ENCODE peak calls at places on chromosome 5, in four cellular contexts. One of them, this sample, is unnamed.

GRCh38 chr5:73606206-73606753 is 19.7 kb upstream of the ARHGEF28 start:
- DNase-seq in H9: no peak
- DNase-seq in IMR-90: no peak
- DNase-seq in H1: no peak
- DNase-seq in this sample: no peak

GRCh38 chr5:1392801-1393565 is 48.1 kb upstream of the CLPTM1L start:
- DNase-seq in H9: no peak
- DNase-seq in IMR-90: no peak
- DNase-seq in H1: no peak
- DNase-seq in this sample: no peak

GRCh38 chr5:173001229-173001841 is 17.8 kb downstream of the ATP6V0E1 start:
- DNase-seq in H9: no peak
- DNase-seq in IMR-90: no peak
- DNase-seq in H1: no peak
- DNase-seq in this sample: no peak

GRCh38 chr5:168047043-168047668 is 244.3 kb upstream of the WWC1 start:
- DNase-seq in H9: peak
- DNase-seq in IMR-90: peak
- DNase-seq in H1: peak
- DNase-seq in this sample: peak

GRCh38 chr5:161278739-161279660 is 267.5 kb downstream of the GABRB2 start:
- DNase-seq in H9: no peak
- DNase-seq in IMR-90: no peak
- DNase-seq in H1: no peak
- DNase-seq in this sample: no peak

GRCh38 chr5:10540036-10540544 is 23.8 kb upstream of the ANKRD33B start:
- DNase-seq in H9: no peak
- DNase-seq in IMR-90: no peak
- DNase-seq in H1: no peak
- DNase-seq in this sample: no peak

GRCh38 chr5:159550951-159551350 is 220.7 kb upstream of the IL12B start:
- DNase-seq in H9: no peak
- DNase-seq in IMR-90: no peak
- DNase-seq in H1: no peak
- DNase-seq in this sample: peak

GRCh38 chr5:124922255-124922975 is 176.0 kb upstream of the ZNF608 start:
- DNase-seq in H9: no peak
- DNase-seq in IMR-90: no peak
- DNase-seq in H1: no peak
- DNase-seq in this sample: peak

GRCh38 chr5:9265391-9266287 is 280.2 kb downstream of the SEMA5A start:
- DNase-seq in H9: peak
- DNase-seq in IMR-90: peak
- DNase-seq in H1: peak
- DNase-seq in this sample: peak

GRCh38 chr5:10760033-10760975 is 730 bp downstream of the DAP start:
- DNase-seq in H9: no peak
- DNase-seq in IMR-90: peak
- DNase-seq in H1: no peak
- DNase-seq in this sample: peak

GRCh38 chr5:154194348-154195329 is 4.1 kb downstream of the GALNT10 start:
- DNase-seq in H9: peak
- DNase-seq in IMR-90: peak
- DNase-seq in H1: no peak
- DNase-seq in this sample: peak

GRCh38 chr5:159866093-159866492 is 50.2 kb upstream of the ADRA1B start:
- DNase-seq in H9: no peak
- DNase-seq in IMR-90: no peak
- DNase-seq in H1: no peak
- DNase-seq in this sample: no peak

GRCh38 chr5:102778478-102778877 is 23.4 kb downstream of the PAM start:
- DNase-seq in H9: no peak
- DNase-seq in IMR-90: peak
- DNase-seq in H1: no peak
- DNase-seq in this sample: no peak

GRCh38 chr5:57171818-57172465 is 1.9 kb upstream of the GPBP1 start:
- DNase-seq in H9: no peak
- DNase-seq in IMR-90: peak
- DNase-seq in H1: no peak
- DNase-seq in this sample: no peak

GRCh38 chr5:1464511-1464910 is 19.3 kb upstream of the SLC6A3 start:
- DNase-seq in H9: no peak
- DNase-seq in IMR-90: no peak
- DNase-seq in H1: no peak
- DNase-seq in this sample: no peak

GRCh38 chr5:136159457-136159856 is 26.8 kb downstream of the SMAD5 start:
- DNase-seq in H9: no peak
- DNase-seq in IMR-90: peak
- DNase-seq in H1: no peak
- DNase-seq in this sample: peak

GRCh38 chr5:15850939-15851341 is 328.7 kb downstream of the MARCHF11 start:
- DNase-seq in H9: no peak
- DNase-seq in IMR-90: no peak
- DNase-seq in H1: no peak
- DNase-seq in this sample: no peak

GRCh38 chr5:179549973-179550510 is 312 bp upstream of the RUFY1 start:
- DNase-seq in H9: no peak
- DNase-seq in IMR-90: no peak
- DNase-seq in H1: no peak
- DNase-seq in this sample: no peak

GRCh38 chr5:104361932-104362331 is 799.3 kb upstream of the NUDT12 start:
- DNase-seq in H9: no peak
- DNase-seq in IMR-90: no peak
- DNase-seq in H1: no peak
- DNase-seq in this sample: no peak

GRCh38 chr5:65721050-65721774 is 697 bp downstream of the SGTB start:
- DNase-seq in H9: peak
- DNase-seq in IMR-90: peak
- DNase-seq in H1: no peak
- DNase-seq in this sample: peak

GRCh38 chr5:35987776-35988175 is 3.4 kb downstream of the UGT3A1 start:
- DNase-seq in H9: no peak
- DNase-seq in IMR-90: no peak
- DNase-seq in H1: no peak
- DNase-seq in this sample: no peak
- H4K5ac ChIP-seq in H9: no peak
- H4K5ac ChIP-seq in IMR-90: no peak
- H4K5ac ChIP-seq in H1: no peak
- H4K5ac ChIP-seq in this sample: no peak

DNA sequence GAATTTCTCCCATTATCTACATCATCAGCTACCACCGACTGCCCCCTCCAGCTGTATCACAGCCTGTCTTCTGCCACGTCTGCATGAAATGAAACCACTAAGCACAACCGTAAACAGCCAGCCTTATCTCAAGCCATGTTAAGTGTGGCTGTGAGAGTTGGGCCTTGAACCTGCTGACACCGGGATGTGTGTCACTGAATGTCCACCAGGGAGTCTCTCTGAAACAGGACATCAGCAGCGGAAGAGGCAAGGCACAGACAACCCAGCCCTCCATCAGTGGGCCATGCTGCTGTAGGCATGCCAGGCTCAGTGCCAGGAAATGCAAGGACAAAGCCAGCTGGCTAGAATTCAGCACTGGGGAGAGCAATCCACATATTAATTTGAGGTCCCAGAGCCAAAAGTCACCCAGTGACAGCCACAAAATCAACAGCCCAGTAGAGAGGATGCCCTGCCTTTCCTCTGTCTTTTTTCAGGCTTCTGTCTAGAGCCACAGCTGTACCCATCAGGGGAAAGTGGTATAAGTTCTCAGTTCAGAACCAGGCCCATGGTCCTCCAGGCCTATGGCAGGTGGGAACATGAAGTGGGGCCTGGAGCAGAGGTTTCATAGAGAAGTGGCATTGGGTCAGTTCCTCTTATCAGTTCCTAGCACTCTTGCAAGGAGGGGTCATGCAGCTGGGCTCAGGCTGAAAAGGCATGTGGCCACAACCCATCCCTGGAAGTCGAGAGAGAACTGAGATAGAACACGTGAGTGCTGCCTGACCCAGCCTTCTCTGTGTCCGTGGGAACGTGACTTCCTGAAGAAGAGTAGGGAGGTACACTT is 199.5 kb downstream of the ESM1 start:
- DNase-seq in H9: no peak
- DNase-seq in IMR-90: peak
- DNase-seq in H1: no peak
- DNase-seq in this sample: peak
- H3K4ac ChIP-seq in H9: no peak
- H3K4ac ChIP-seq in IMR-90: peak
- H3K4ac ChIP-seq in H1: no peak
- H3K4ac ChIP-seq in this sample: no peak

DNA sequence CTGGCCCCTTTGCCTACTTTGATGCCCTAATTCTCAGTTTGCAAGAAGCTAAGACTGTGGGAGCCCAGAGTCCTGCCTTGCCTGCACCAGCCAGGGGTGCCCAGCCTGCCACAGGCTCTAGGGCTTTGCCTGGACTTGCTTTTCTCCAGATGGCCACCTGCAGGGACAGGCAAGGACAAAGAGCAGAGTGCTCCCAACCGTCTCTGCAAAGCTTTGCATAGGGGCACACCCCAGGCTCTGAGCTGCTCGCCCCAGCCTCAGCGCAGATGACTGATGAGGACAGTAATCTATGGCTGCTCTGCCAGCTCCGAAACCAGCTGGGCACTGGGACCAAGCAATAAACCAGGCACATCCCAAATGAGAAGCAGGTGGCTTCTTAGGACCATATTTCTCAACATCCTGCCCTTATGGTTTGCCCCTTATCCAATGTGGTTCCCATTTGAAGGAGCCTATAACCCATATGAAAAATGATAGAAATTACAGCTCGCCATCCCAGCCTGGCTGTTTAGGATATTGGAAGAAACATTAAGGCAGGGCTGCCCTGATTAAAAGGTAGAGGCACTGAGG is 25.4 kb upstream of the TCF7 start:
- DNase-seq in H9: no peak
- DNase-seq in IMR-90: no peak
- DNase-seq in H1: no peak
- DNase-seq in this sample: no peak
- H4K5ac ChIP-seq in H9: no peak
- H4K5ac ChIP-seq in IMR-90: no peak
- H4K5ac ChIP-seq in H1: no peak
- H4K5ac ChIP-seq in this sample: no peak

GRCh38 chr5:107118184-107118902 is 552.4 kb downstream of the EFNA5 start:
- DNase-seq in H9: no peak
- DNase-seq in IMR-90: no peak
- DNase-seq in H1: no peak
- DNase-seq in this sample: peak
- H3K4ac ChIP-seq in H9: no peak
- H3K4ac ChIP-seq in IMR-90: no peak
- H3K4ac ChIP-seq in H1: no peak
- H3K4ac ChIP-seq in this sample: peak

DNA sequence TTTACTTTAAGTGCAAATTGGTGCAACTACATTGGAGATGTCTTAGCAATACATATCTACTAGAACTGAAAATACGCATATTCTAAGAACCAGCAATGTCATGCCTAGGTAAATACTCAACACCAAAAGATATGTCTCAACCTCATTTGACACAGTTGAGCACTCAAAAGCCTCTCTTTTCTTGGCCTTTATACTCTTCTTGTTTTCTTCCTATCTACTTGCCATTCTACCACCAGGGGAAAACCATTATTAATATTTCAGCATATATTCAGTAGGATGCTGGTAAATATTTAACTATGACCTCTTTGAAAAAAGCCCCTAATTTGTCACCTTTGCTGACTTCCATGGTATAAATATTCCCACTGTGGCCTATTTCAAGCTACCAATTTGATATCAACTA is 443.8 kb downstream of the LRRC70 start:
- DNase-seq in H9: no peak
- DNase-seq in IMR-90: no peak
- DNase-seq in H1: no peak
- DNase-seq in this sample: no peak
- H4K5ac ChIP-seq in H9: no peak
- H4K5ac ChIP-seq in IMR-90: no peak
- H4K5ac ChIP-seq in H1: no peak
- H4K5ac ChIP-seq in this sample: no peak

DNA sequence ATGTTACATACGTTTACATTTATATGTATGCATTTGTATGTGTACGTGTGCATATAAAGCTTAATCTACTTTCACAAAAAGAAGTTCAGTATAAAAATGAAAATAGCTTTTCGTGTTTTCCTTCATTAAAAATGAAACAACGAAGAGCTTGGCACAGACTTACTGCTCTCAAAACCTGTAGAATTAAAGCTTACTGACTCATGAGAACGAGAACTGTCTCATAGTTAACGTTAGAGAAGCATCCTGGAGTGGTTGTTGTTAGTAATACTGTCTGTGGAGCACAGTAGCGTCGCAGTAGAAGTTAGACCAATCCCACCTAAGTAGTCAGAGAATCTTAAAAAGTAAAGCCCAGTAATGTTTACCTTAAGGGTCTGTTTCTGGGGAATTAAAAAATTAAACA is 1.3 kb downstream of the MAT2B start:
- DNase-seq in H9: no peak
- DNase-seq in IMR-90: peak
- DNase-seq in H1: no peak
- DNase-seq in this sample: no peak
- H3K4ac ChIP-seq in H9: no peak
- H3K4ac ChIP-seq in IMR-90: no peak
- H3K4ac ChIP-seq in H1: no peak
- H3K4ac ChIP-seq in this sample: no peak

GRCh38 chr5:137935190-137935589 is 45.9 kb downstream of the PKD2L2 start:
- DNase-seq in H9: no peak
- DNase-seq in IMR-90: no peak
- DNase-seq in H1: no peak
- DNase-seq in this sample: no peak

GRCh38 chr5:137935694-137936093 is 46.4 kb downstream of the PKD2L2 start:
- DNase-seq in H9: no peak
- DNase-seq in IMR-90: no peak
- DNase-seq in H1: no peak
- DNase-seq in this sample: no peak

GRCh38 chr5:137939331-137939730 is 50.1 kb downstream of the PKD2L2 start:
- DNase-seq in H9: no peak
- DNase-seq in IMR-90: no peak
- DNase-seq in H1: no peak
- DNase-seq in this sample: no peak

GRCh38 chr5:137933491-137933911 is 44.2 kb downstream of the PKD2L2 start:
- DNase-seq in H9: no peak
- DNase-seq in IMR-90: peak
- DNase-seq in H1: no peak
- DNase-seq in this sample: no peak

GRCh38 chr5:137938358-137939138 is 49.3 kb downstream of the PKD2L2 start:
- DNase-seq in H9: no peak
- DNase-seq in IMR-90: no peak
- DNase-seq in H1: no peak
- DNase-seq in this sample: no peak
- H4K5ac ChIP-seq in H9: no peak
- H4K5ac ChIP-seq in IMR-90: no peak
- H4K5ac ChIP-seq in H1: no peak
- H4K5ac ChIP-seq in this sample: no peak

DNA sequence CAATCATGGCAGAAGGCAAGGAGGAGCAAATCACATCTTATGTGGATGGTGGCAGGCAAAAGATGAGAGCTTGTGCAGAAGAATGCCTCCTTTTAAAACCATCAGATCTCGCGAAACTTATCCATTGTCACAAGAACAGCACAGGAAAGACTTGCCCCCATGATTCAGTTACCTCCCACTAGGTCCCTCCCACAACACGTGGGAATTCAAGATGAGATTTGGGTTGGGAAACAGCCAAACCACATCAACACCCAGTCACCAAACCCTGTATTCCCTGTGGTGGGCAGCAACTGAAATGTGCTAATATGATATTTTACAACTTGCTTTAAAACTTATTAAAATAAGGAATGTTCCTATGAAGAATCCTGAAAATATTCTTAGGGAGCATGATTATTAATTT is 54.2 kb downstream of the RASGRF2 start:
- DNase-seq in H9: no peak
- DNase-seq in IMR-90: no peak
- DNase-seq in H1: no peak
- DNase-seq in this sample: no peak
- H3K4ac ChIP-seq in H9: no peak
- H3K4ac ChIP-seq in IMR-90: no peak
- H3K4ac ChIP-seq in H1: no peak
- H3K4ac ChIP-seq in this sample: no peak

This sample was measured in mesendoderm.